ENCODE peak calls at places on chromosome 1, in seven cellular contexts. One of them, this sample, is unnamed.

GRCh38 chr1:5983361-5984103 is 8.7 kb downstream of the NPHP4 start:
- DNase-seq in CD8-positive, alpha-beta memory T cell: no peak
- DNase-seq in pancreas: no peak
- DNase-seq in endodermal cell: no peak
- DNase-seq in small intestine: no peak
- DNase-seq in endothelial cell of umbilical vein: no peak
- DNase-seq in MM.1S: no peak
- DNase-seq in this sample: no peak

GRCh38 chr1:62424412-62424811 is 12.4 kb upstream of the USP1 start:
- DNase-seq in endodermal cell: no peak
- DNase-seq in pancreas: no peak
- DNase-seq in endothelial cell of umbilical vein: no peak
- DNase-seq in small intestine: no peak
- DNase-seq in CD8-positive, alpha-beta memory T cell: no peak
- DNase-seq in MM.1S: no peak
- DNase-seq in this sample: no peak

GRCh38 chr1:182608850-182609610 is 4.8 kb upstream of the RGS16 start:
- DNase-seq in endothelial cell of umbilical vein: peak; percentile 8
- DNase-seq in CD8-positive, alpha-beta memory T cell: no peak
- DNase-seq in endodermal cell: no peak
- DNase-seq in MM.1S: no peak
- DNase-seq in pancreas: no peak
- DNase-seq in small intestine: no peak
- DNase-seq in this sample: no peak

GRCh38 chr1:201013991-201014815 is 9.3 kb downstream of the KIF21B start:
- DNase-seq in small intestine: no peak
- DNase-seq in endothelial cell of umbilical vein: no peak
- DNase-seq in CD8-positive, alpha-beta memory T cell: no peak
- DNase-seq in endodermal cell: peak; percentile 88
- DNase-seq in MM.1S: no peak
- DNase-seq in pancreas: no peak
- DNase-seq in this sample: no peak

GRCh38 chr1:99942723-99943122 is 27.1 kb upstream of the SLC35A3 start:
- DNase-seq in CD8-positive, alpha-beta memory T cell: no peak
- DNase-seq in small intestine: no peak
- DNase-seq in MM.1S: no peak
- DNase-seq in pancreas: no peak
- DNase-seq in endodermal cell: no peak
- DNase-seq in endothelial cell of umbilical vein: no peak
- DNase-seq in this sample: peak; percentile 9

GRCh38 chr1:104264506-104264905 is 514.8 kb downstream of the AMY1C start:
- DNase-seq in small intestine: no peak
- DNase-seq in endodermal cell: no peak
- DNase-seq in pancreas: no peak
- DNase-seq in CD8-positive, alpha-beta memory T cell: no peak
- DNase-seq in endothelial cell of umbilical vein: no peak
- DNase-seq in MM.1S: no peak
- DNase-seq in this sample: no peak

GRCh38 chr1:198756470-198756869 is 117.6 kb downstream of the PTPRC start:
- DNase-seq in small intestine: no peak
- DNase-seq in pancreas: no peak
- DNase-seq in CD8-positive, alpha-beta memory T cell: no peak
- DNase-seq in endothelial cell of umbilical vein: peak; percentile 27
- DNase-seq in MM.1S: peak; percentile 31
- DNase-seq in endodermal cell: no peak
- DNase-seq in this sample: no peak

GRCh38 chr1:10578070-10578469 is 103.3 kb downstream of the PEX14 start:
- DNase-seq in endothelial cell of umbilical vein: no peak
- DNase-seq in MM.1S: no peak
- DNase-seq in CD8-positive, alpha-beta memory T cell: no peak
- DNase-seq in small intestine: no peak
- DNase-seq in pancreas: no peak
- DNase-seq in endodermal cell: peak; percentile 58
- DNase-seq in this sample: no peak

GRCh38 chr1:220914283-220915116 is 35.3 kb downstream of the HLX start:
- DNase-seq in endothelial cell of umbilical vein: no peak
- DNase-seq in small intestine: no peak
- DNase-seq in MM.1S: no peak
- DNase-seq in endodermal cell: no peak
- DNase-seq in pancreas: no peak
- DNase-seq in CD8-positive, alpha-beta memory T cell: no peak
- DNase-seq in this sample: peak; percentile 37

GRCh38 chr1:156508205-156508954 is 7.8 kb upstream of the MEF2D start:
- DNase-seq in CD8-positive, alpha-beta memory T cell: no peak
- DNase-seq in endothelial cell of umbilical vein: no peak
- DNase-seq in MM.1S: peak; percentile 11
- DNase-seq in small intestine: no peak
- DNase-seq in endodermal cell: no peak
- DNase-seq in pancreas: no peak
- DNase-seq in this sample: no peak

GRCh38 chr1:238861342-238861741 is 525.0 kb upstream of the CHRM3 start:
- DNase-seq in small intestine: no peak
- DNase-seq in endodermal cell: peak; percentile 48
- DNase-seq in CD8-positive, alpha-beta memory T cell: no peak
- DNase-seq in endothelial cell of umbilical vein: no peak
- DNase-seq in MM.1S: peak; percentile 36
- DNase-seq in pancreas: no peak
- DNase-seq in this sample: no peak

GRCh38 chr1:60746278-60746761 is 336.0 kb upstream of the NFIA start:
- DNase-seq in CD8-positive, alpha-beta memory T cell: no peak
- DNase-seq in endothelial cell of umbilical vein: no peak
- DNase-seq in pancreas: no peak
- DNase-seq in endodermal cell: no peak
- DNase-seq in MM.1S: no peak
- DNase-seq in small intestine: no peak
- DNase-seq in this sample: peak; percentile 98

GRCh38 chr1:154557939-154558609 is 388 bp downstream of the UBE2Q1 start:
- DNase-seq in CD8-positive, alpha-beta memory T cell: peak; percentile 24
- DNase-seq in MM.1S: peak; percentile 58
- DNase-seq in pancreas: peak; percentile 80
- DNase-seq in endodermal cell: peak; percentile 70
- DNase-seq in endothelial cell of umbilical vein: peak; percentile 32
- DNase-seq in small intestine: peak; percentile 42
- DNase-seq in this sample: peak; percentile 49

GRCh38 chr1:109794319-109795132 is 30.8 kb upstream of the EPS8L3 start:
- DNase-seq in small intestine: peak; percentile 71
- DNase-seq in endodermal cell: peak; percentile 58
- DNase-seq in pancreas: peak; percentile 39
- DNase-seq in endothelial cell of umbilical vein: no peak
- DNase-seq in MM.1S: no peak
- DNase-seq in CD8-positive, alpha-beta memory T cell: no peak
- DNase-seq in this sample: no peak

GRCh38 chr1:64033667-64034215 is 169.7 kb upstream of the UBE2U start:
- DNase-seq in CD8-positive, alpha-beta memory T cell: no peak
- DNase-seq in MM.1S: no peak
- DNase-seq in endothelial cell of umbilical vein: no peak
- DNase-seq in small intestine: no peak
- DNase-seq in endodermal cell: no peak
- DNase-seq in pancreas: no peak
- DNase-seq in this sample: no peak

GRCh38 chr1:51535006-51535592 is 16.0 kb upstream of the EPS15 start:
- DNase-seq in pancreas: no peak
- DNase-seq in small intestine: peak; percentile 51
- DNase-seq in endodermal cell: peak; percentile 76
- DNase-seq in endothelial cell of umbilical vein: peak; percentile 89
- DNase-seq in MM.1S: peak; percentile 61
- DNase-seq in CD8-positive, alpha-beta memory T cell: peak; percentile 15
- DNase-seq in this sample: peak; percentile 28

GRCh38 chr1:242055921-242056320 is 57.0 kb upstream of the MAP1LC3C start:
- DNase-seq in MM.1S: no peak
- DNase-seq in endothelial cell of umbilical vein: no peak
- DNase-seq in endodermal cell: no peak
- DNase-seq in pancreas: no peak
- DNase-seq in small intestine: no peak
- DNase-seq in CD8-positive, alpha-beta memory T cell: no peak
- DNase-seq in this sample: no peak

GRCh38 chr1:65339866-65340483 is 30.6 kb downstream of the DNAJC6 start:
- DNase-seq in pancreas: no peak
- DNase-seq in small intestine: peak; percentile 15
- DNase-seq in endothelial cell of umbilical vein: peak; percentile 21
- DNase-seq in MM.1S: no peak
- DNase-seq in endodermal cell: no peak
- DNase-seq in CD8-positive, alpha-beta memory T cell: no peak
- DNase-seq in this sample: no peak

GRCh38 chr1:10682449-10683365 is 113.7 kb downstream of the CASZ1 start:
- DNase-seq in pancreas: no peak
- DNase-seq in MM.1S: no peak
- DNase-seq in CD8-positive, alpha-beta memory T cell: no peak
- DNase-seq in endodermal cell: no peak
- DNase-seq in small intestine: no peak
- DNase-seq in endothelial cell of umbilical vein: no peak
- DNase-seq in this sample: no peak

GRCh38 chr1:190168116-190168515 is 309.5 kb downstream of the BRINP3 start:
- DNase-seq in pancreas: no peak
- DNase-seq in endodermal cell: no peak
- DNase-seq in endothelial cell of umbilical vein: peak; percentile 30
- DNase-seq in CD8-positive, alpha-beta memory T cell: no peak
- DNase-seq in MM.1S: no peak
- DNase-seq in small intestine: no peak
- DNase-seq in this sample: no peak

GRCh38 chr1:64623750-64624445 is 121.0 kb upstream of the RAVER2 start:
- DNase-seq in endothelial cell of umbilical vein: peak; percentile 72
- DNase-seq in MM.1S: no peak
- DNase-seq in pancreas: no peak
- DNase-seq in small intestine: no peak
- DNase-seq in CD8-positive, alpha-beta memory T cell: no peak
- DNase-seq in endodermal cell: no peak
- DNase-seq in this sample: peak; percentile 67

GRCh38 chr1:29112705-29113406 is 10.8 kb downstream of the TMEM200B start:
- DNase-seq in CD8-positive, alpha-beta memory T cell: no peak
- DNase-seq in endothelial cell of umbilical vein: no peak
- DNase-seq in MM.1S: no peak
- DNase-seq in endodermal cell: no peak
- DNase-seq in small intestine: no peak
- DNase-seq in pancreas: no peak
- DNase-seq in this sample: no peak

GRCh38 chr1:10685851-10686403 is 110.5 kb downstream of the CASZ1 start:
- DNase-seq in endothelial cell of umbilical vein: no peak
- DNase-seq in small intestine: no peak
- DNase-seq in endodermal cell: no peak
- DNase-seq in MM.1S: no peak
- DNase-seq in pancreas: no peak
- DNase-seq in CD8-positive, alpha-beta memory T cell: no peak
- DNase-seq in this sample: no peak

GRCh38 chr1:45666836-45667235 is 19.5 kb downstream of the GPBP1L1 start:
- DNase-seq in MM.1S: no peak
- DNase-seq in endothelial cell of umbilical vein: no peak
- DNase-seq in pancreas: no peak
- DNase-seq in CD8-positive, alpha-beta memory T cell: no peak
- DNase-seq in small intestine: no peak
- DNase-seq in endodermal cell: no peak
- DNase-seq in this sample: no peak

GRCh38 chr1:45667321-45668111 is 18.8 kb downstream of the GPBP1L1 start:
- DNase-seq in CD8-positive, alpha-beta memory T cell: no peak
- DNase-seq in endodermal cell: no peak
- DNase-seq in endothelial cell of umbilical vein: no peak
- DNase-seq in small intestine: no peak
- DNase-seq in pancreas: no peak
- DNase-seq in MM.1S: no peak
- DNase-seq in this sample: no peak

GRCh38 chr1:45669859-45670655 is 16.3 kb downstream of the GPBP1L1 start:
- DNase-seq in CD8-positive, alpha-beta memory T cell: no peak
- DNase-seq in MM.1S: no peak
- DNase-seq in small intestine: no peak
- DNase-seq in endodermal cell: no peak
- DNase-seq in pancreas: no peak
- DNase-seq in endothelial cell of umbilical vein: peak; percentile 29
- DNase-seq in this sample: no peak

GRCh38 chr1:45668526-45668925 is 17.8 kb downstream of the GPBP1L1 start:
- DNase-seq in MM.1S: no peak
- DNase-seq in small intestine: no peak
- DNase-seq in endothelial cell of umbilical vein: no peak
- DNase-seq in CD8-positive, alpha-beta memory T cell: no peak
- DNase-seq in pancreas: no peak
- DNase-seq in endodermal cell: no peak
- DNase-seq in this sample: no peak

GRCh38 chr1:45669379-45669778 is 17.0 kb downstream of the GPBP1L1 start:
- DNase-seq in CD8-positive, alpha-beta memory T cell: no peak
- DNase-seq in MM.1S: no peak
- DNase-seq in pancreas: no peak
- DNase-seq in endodermal cell: no peak
- DNase-seq in endothelial cell of umbilical vein: no peak
- DNase-seq in small intestine: no peak
- DNase-seq in this sample: no peak
- H3K4me1 ChIP-seq in CD8-positive, alpha-beta memory T cell: peaks cover 10% of the 10 kb centered on the region
- H3K4me1 ChIP-seq in MM.1S: no peaks in the 10 kb centered on the region
- H3K4me1 ChIP-seq in pancreas: peaks cover 15% of the 10 kb centered on the region
- H3K4me1 ChIP-seq in endodermal cell: no peaks in the 10 kb centered on the region
- H3K4me1 ChIP-seq in endothelial cell of umbilical vein: peaks cover 9% of the 10 kb centered on the region
- H3K4me1 ChIP-seq in small intestine: peaks cover 10% of the 10 kb centered on the region
- H3K4me1 ChIP-seq in this sample: peaks cover 4% of the 10 kb centered on the region

GRCh38 chr1:152866321-152866720 is 6.5 kb downstream of the LCE7A start:
- DNase-seq in small intestine: no peak
- DNase-seq in endothelial cell of umbilical vein: no peak
- DNase-seq in CD8-positive, alpha-beta memory T cell: no peak
- DNase-seq in MM.1S: no peak
- DNase-seq in endodermal cell: no peak
- DNase-seq in pancreas: no peak
- DNase-seq in this sample: no peak
- H3K9me3 ChIP-seq in small intestine: no peaks in the 10 kb centered on the region
- H3K9me3 ChIP-seq in endothelial cell of umbilical vein: no peaks in the 10 kb centered on the region
- H3K9me3 ChIP-seq in CD8-positive, alpha-beta memory T cell: no peaks in the 10 kb centered on the region
- H3K9me3 ChIP-seq in MM.1S: no peaks in the 10 kb centered on the region
- H3K9me3 ChIP-seq in endodermal cell: peaks cover 52% of the 10 kb centered on the region
- H3K9me3 ChIP-seq in pancreas: no peaks in the 10 kb centered on the region
- H3K9me3 ChIP-seq in this sample: no peaks in the 10 kb centered on the region

GRCh38 chr1:17621691-17622090 is 82.2 kb downstream of the ARHGEF10L start:
- DNase-seq in endothelial cell of umbilical vein: no peak
- DNase-seq in CD8-positive, alpha-beta memory T cell: no peak
- DNase-seq in endodermal cell: no peak
- DNase-seq in MM.1S: no peak
- DNase-seq in small intestine: no peak
- DNase-seq in pancreas: no peak
- DNase-seq in this sample: no peak
- H3K4me1 ChIP-seq in endothelial cell of umbilical vein: no peaks in the 10 kb centered on the region
- H3K4me1 ChIP-seq in CD8-positive, alpha-beta memory T cell: no peaks in the 10 kb centered on the region
- H3K4me1 ChIP-seq in endodermal cell: no peaks in the 10 kb centered on the region
- H3K4me1 ChIP-seq in MM.1S: no peaks in the 10 kb centered on the region
- H3K4me1 ChIP-seq in small intestine: no peaks in the 10 kb centered on the region
- H3K4me1 ChIP-seq in pancreas: no peaks in the 10 kb centered on the region
- H3K4me1 ChIP-seq in this sample: peaks cover 6% of the 10 kb centered on the region

GRCh38 chr1:18817316-18817715 is 42.1 kb downstream of the TAS1R2 start:
- DNase-seq in small intestine: no peak
- DNase-seq in endodermal cell: no peak
- DNase-seq in CD8-positive, alpha-beta memory T cell: no peak
- DNase-seq in endothelial cell of umbilical vein: no peak
- DNase-seq in pancreas: no peak
- DNase-seq in MM.1S: no peak
- DNase-seq in this sample: no peak
- H3K9me3 ChIP-seq in small intestine: no peaks in the 10 kb centered on the region
- H3K9me3 ChIP-seq in endodermal cell: no peaks in the 10 kb centered on the region
- H3K9me3 ChIP-seq in CD8-positive, alpha-beta memory T cell: no peaks in the 10 kb centered on the region
- H3K9me3 ChIP-seq in endothelial cell of umbilical vein: no peaks in the 10 kb centered on the region
- H3K9me3 ChIP-seq in pancreas: no peaks in the 10 kb centered on the region
- H3K9me3 ChIP-seq in MM.1S: no peaks in the 10 kb centered on the region
- H3K9me3 ChIP-seq in this sample: no peaks in the 10 kb centered on the region

GRCh38 chr1:54270543-54270942 is 70.6 kb downstream of the MRPL37 start:
- DNase-seq in endothelial cell of umbilical vein: no peak
- DNase-seq in MM.1S: no peak
- DNase-seq in endodermal cell: no peak
- DNase-seq in pancreas: no peak
- DNase-seq in small intestine: no peak
- DNase-seq in CD8-positive, alpha-beta memory T cell: no peak
- DNase-seq in this sample: no peak
- H3K4me1 ChIP-seq in endothelial cell of umbilical vein: peaks cover 15% of the 10 kb centered on the region
- H3K4me1 ChIP-seq in MM.1S: no peaks in the 10 kb centered on the region
- H3K4me1 ChIP-seq in endodermal cell: peaks cover 23% of the 10 kb centered on the region
- H3K4me1 ChIP-seq in pancreas: peaks cover 17% of the 10 kb centered on the region
- H3K4me1 ChIP-seq in small intestine: peaks cover 3% of the 10 kb centered on the region
- H3K4me1 ChIP-seq in CD8-positive, alpha-beta memory T cell: no peaks in the 10 kb centered on the region
- H3K4me1 ChIP-seq in this sample: peaks cover 40% of the 10 kb centered on the region

GRCh38 chr1:228768345-228768717 is 33.1 kb downstream of the RHOU start:
- DNase-seq in endothelial cell of umbilical vein: no peak
- DNase-seq in small intestine: no peak
- DNase-seq in pancreas: no peak
- DNase-seq in CD8-positive, alpha-beta memory T cell: no peak
- DNase-seq in MM.1S: no peak
- DNase-seq in endodermal cell: no peak
- DNase-seq in this sample: no peak
- H3K9me3 ChIP-seq in endothelial cell of umbilical vein: no peaks in the 10 kb centered on the region
- H3K9me3 ChIP-seq in small intestine: no peaks in the 10 kb centered on the region
- H3K9me3 ChIP-seq in pancreas: no peaks in the 10 kb centered on the region
- H3K9me3 ChIP-seq in CD8-positive, alpha-beta memory T cell: no peaks in the 10 kb centered on the region
- H3K9me3 ChIP-seq in MM.1S: no peaks in the 10 kb centered on the region
- H3K9me3 ChIP-seq in endodermal cell: no peaks in the 10 kb centered on the region
- H3K9me3 ChIP-seq in this sample: no peaks in the 10 kb centered on the region